ENCODE peak calls at places on chromosomes 2 and 18, in six cellular contexts. N, B, P, Y, U and R are unnamed samples.

GRCh38 chr18:79985172-79985571 is 3.2 kb downstream of the TXNL4A start:
- DNase-seq in N (no peak), B (no peak), P (no peak), Y (no peak), U (no peak), R (no peak)

GRCh38 chr18:10530852-10531251 is 5.0 kb downstream of the NAPG start:
- DNase-seq in N (no peak), B (no peak), P (peak; percentile 38), Y (no peak), U (no peak), R (no peak)

GRCh38 chr2:48009256-48009655 is 103.0 kb upstream of the FBXO11 start:
- DNase-seq in N (no peak), B (no peak), P (no peak), Y (no peak), U (peak; percentile 9), R (no peak)

GRCh38 chr2:158486970-158487325 is 30.2 kb downstream of the PKP4 start:
- DNase-seq in N (peak; percentile 60), B (no peak), P (peak; percentile 42), Y (no peak), U (no peak), R (no peak)

GRCh38 chr2:143728498-143728897 is 599.3 kb downstream of the ARHGAP15 start:
- DNase-seq in N (no peak), B (no peak), P (no peak), Y (no peak), U (no peak), R (no peak)

GRCh38 chr2:223894968-223895367 is 50.2 kb downstream of the WDFY1 start:
- DNase-seq in N (no peak), B (no peak), P (no peak), Y (no peak), U (no peak), R (no peak)

GRCh38 chr2:1817256-1818127 is 73.2 kb upstream of the PXDN start:
- DNase-seq in N (peak; percentile 98), B (peak; percentile 86), P (peak; percentile 67), Y (peak; percentile 38), U (peak; percentile 85), R (peak; percentile 53)

GRCh38 chr18:71673498-71673897 is 870.6 kb downstream of the CBLN2 start:
- DNase-seq in N (no peak), B (no peak), P (no peak), Y (no peak), U (no peak), R (no peak)

GRCh38 chr2:168210898-168211570 is 36.4 kb downstream of the STK39 start:
- DNase-seq in N (peak; percentile 95), B (no peak), P (peak; percentile 88), Y (no peak), U (no peak), R (no peak)

GRCh38 chr18:60017371-60017770 is 117.6 kb downstream of the PMAIP1 start:
- DNase-seq in N (no peak), B (no peak), P (no peak), Y (no peak), U (no peak), R (no peak)

GRCh38 chr2:222641336-222641735 is 14.6 kb downstream of the FARSB start:
- DNase-seq in N (peak; percentile 43), B (no peak), P (no peak), Y (no peak), U (no peak), R (no peak)

GRCh38 chr2:106020032-106020431 is 174.1 kb downstream of the UXS1 start:
- DNase-seq in N (peak; percentile 13), B (no peak), P (no peak), Y (no peak), U (no peak), R (no peak)

GRCh38 chr2:234243871-234244565 is 193.5 kb downstream of the SPP2 start:
- DNase-seq in N (no peak), B (no peak), P (peak; percentile 70), Y (no peak), U (no peak), R (no peak)

GRCh38 chr2:111120253-111121027 is at the start of gene BCL2L11:
- DNase-seq in N (peak; percentile 89), B (peak; percentile 94), P (peak; percentile 88), Y (peak; percentile 74), U (peak; percentile 94), R (peak; percentile 92)
- H2BK5ac ChIP-seq in N (no peak within 1 kb of the TSS), B (no peak within 1 kb of the TSS), P (no peak within 1 kb of the TSS), Y (no peak within 1 kb of the TSS), U (no peak within 1 kb of the TSS), R (peak within 1 kb of the TSS; percentile 93)

DNA sequence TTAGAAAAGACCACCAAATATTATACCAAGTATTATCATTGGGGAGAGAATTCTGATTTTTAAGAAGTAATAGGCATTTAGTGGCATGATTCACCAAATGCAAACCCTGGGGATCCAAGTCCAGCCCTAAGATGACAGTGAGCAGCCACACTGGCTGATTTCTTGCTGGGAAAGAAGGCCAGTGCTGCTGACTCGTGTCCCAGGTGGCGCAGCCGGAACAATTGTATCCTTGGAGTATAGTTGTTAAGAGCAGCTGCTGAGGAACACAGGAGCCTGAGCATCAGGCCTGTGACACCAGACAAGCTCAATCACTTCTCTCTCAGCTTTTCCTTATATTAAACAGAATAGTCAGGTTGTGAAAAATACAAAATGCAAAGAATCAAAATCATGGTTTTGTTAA is 48.5 kb downstream of the LRP1B start:
- DNase-seq in N (no peak), B (no peak), P (no peak), Y (no peak), U (no peak), R (no peak)
- H2BK15ac ChIP-seq in N (no peak overlapping the region), B (no peak overlapping the region), P (no peak overlapping the region), Y (no peak overlapping the region), U (no peak overlapping the region), R (no peak overlapping the region)

DNA sequence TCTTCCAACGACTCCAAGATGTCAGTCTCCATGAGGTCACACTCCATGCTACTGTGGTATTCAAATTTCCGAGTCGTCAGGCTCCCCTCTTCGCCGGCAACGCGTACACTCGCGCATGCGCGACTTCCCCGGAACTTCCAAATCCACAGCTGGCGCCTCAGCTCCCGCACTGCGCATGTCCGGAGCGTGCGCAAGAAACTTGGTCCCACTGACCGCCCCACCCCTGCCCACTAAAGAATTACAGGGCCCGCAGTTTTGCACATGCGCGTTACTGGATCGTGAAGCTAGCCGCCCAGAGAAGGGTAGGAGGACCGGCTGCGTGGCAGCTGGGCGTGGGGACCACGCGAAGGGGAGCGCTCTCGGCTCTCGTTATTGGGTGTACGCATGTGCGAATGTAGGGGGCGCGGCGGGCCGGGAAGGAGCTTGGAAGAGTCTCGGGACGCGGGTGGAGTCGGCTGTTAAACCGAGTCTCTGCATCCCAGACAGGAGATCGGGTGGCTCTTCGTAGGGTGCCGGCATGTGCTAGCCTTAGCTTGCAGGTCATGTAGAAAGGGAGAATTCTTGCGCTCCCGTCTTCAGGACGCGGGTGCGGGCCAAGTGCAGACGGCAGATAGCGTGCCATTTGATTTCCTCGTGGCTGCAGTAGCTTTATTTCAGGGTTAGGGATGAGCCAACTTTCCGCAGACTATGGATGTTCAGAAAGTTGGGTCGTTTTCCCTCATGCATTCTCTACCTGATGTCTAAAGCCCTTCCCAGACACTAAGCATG is at the start of gene FAM98A:
- DNase-seq in N (peak; percentile 99), B (peak; percentile 98), P (peak; percentile 99), Y (peak; percentile 94), U (peak; percentile 99), R (peak; percentile 97)
- H2AK5ac ChIP-seq in N (peak within 1 kb of the TSS; percentile 39), B (no peak within 1 kb of the TSS), P (peak within 1 kb of the TSS; percentile 68), Y (no peak within 1 kb of the TSS), U (peak within 1 kb of the TSS; percentile 29), R (no peak within 1 kb of the TSS)

DNA sequence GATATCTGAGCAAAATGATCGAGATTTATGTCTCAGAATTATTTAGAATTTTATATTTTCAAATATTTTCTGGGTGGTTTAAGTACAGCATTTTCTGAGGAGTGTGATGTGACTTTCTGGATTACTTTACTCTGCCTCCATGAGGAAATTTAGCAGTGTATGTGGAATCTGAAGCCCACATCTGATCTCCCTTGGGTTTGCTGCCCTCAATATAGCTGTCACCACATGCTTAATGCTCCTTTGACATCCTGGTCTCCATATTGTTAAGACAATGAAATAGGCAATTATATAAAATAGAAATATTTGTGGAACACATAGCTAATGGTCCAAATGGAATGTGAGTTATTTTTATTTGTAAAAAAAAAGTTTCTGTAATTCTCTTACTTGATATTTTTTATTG is 206.8 kb upstream of the RBMS1 start:
- DNase-seq in N (no peak), B (no peak), P (no peak), Y (no peak), U (no peak), R (no peak)
- H2BK5ac ChIP-seq in N (no peak overlapping the region), B (no peak overlapping the region), P (no peak overlapping the region), Y (no peak overlapping the region), U (no peak overlapping the region), R (no peak overlapping the region)

GRCh38 chr2:37893327-37893726 is 31.8 kb upstream of the RMDN2 start:
- DNase-seq in N (no peak), B (no peak), P (no peak), Y (no peak), U (no peak), R (no peak)
- H2BK15ac ChIP-seq in N (peak overlapping the region; percentile 54), B (no peak overlapping the region), P (no peak overlapping the region), Y (no peak overlapping the region), U (no peak overlapping the region), R (no peak overlapping the region)

GRCh38 chr2:111099402-111099801 is 21.3 kb upstream of the BCL2L11 start:
- DNase-seq in N (no peak), B (no peak), P (no peak), Y (no peak), U (no peak), R (no peak)

GRCh38 chr2:111095426-111095825 is 25.3 kb upstream of the BCL2L11 start:
- DNase-seq in N (no peak), B (no peak), P (no peak), Y (no peak), U (no peak), R (no peak)

GRCh38 chr2:111091811-111092211 is 28.9 kb upstream of the BCL2L11 start:
- DNase-seq in N (no peak), B (no peak), P (no peak), Y (no peak), U (no peak), R (no peak)

GRCh38 chr2:111100087-111100764 is 20.5 kb upstream of the BCL2L11 start:
- DNase-seq in N (no peak), B (no peak), P (no peak), Y (no peak), U (no peak), R (no peak)

GRCh38 chr2:111094686-111095085 is 26.0 kb upstream of the BCL2L11 start:
- DNase-seq in N (no peak), B (no peak), P (no peak), Y (no peak), U (no peak), R (no peak)
- H2AK5ac ChIP-seq in N (no peak overlapping the region), B (no peak overlapping the region), P (no peak overlapping the region), Y (no peak overlapping the region), U (no peak overlapping the region), R (no peak overlapping the region)

DNA sequence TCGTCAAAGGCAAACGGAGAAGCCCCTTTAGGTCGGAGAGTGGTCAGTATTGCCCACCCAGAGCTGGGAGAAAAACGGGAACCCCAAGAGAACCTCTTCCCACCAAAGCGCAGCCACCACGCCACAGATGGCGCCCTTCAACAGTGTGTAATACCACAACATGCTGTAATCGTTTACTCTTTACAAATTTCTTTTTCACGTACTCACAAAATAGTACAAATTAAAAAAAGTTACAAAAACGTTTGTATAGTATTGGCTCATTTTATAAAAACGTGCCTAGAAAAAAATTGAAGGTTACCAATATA is 811 bp upstream of the NFE2L2 start:
- DNase-seq in N (peak; percentile 59), B (no peak), P (peak; percentile 77), Y (no peak), U (no peak), R (no peak)
- H2BK5ac ChIP-seq in N (peak overlapping the region; percentile 96), B (no peak overlapping the region), P (peak overlapping the region; percentile 99), Y (peak overlapping the region; percentile 91), U (peak overlapping the region; percentile 88), R (peak overlapping the region; percentile 93)